ENCODE peak calls at places on chromosomes 1 and 21, in nine cellular contexts. One of them, this sample, is unnamed.

GRCh38 chr1:204207136-204207616 is 6.6 kb downstream of the GOLT1A start:
- DNase-seq in HCT116: peak
- DNase-seq in transverse colon: peak
- DNase-seq in HL-60: peak
- DNase-seq in breast epithelium: peak
- DNase-seq in suprapubic skin: peak
- DNase-seq in endothelial cell of umbilical vein: peak
- DNase-seq in GM23338: peak
- DNase-seq in spleen: peak
- DNase-seq in this sample: peak

GRCh38 chr21:45256912-45257672 is 30.6 kb downstream of the POFUT2 start:
- DNase-seq in HCT116: no peak
- DNase-seq in transverse colon: no peak
- DNase-seq in HL-60: no peak
- DNase-seq in breast epithelium: no peak
- DNase-seq in suprapubic skin: peak
- DNase-seq in endothelial cell of umbilical vein: peak
- DNase-seq in GM23338: no peak
- DNase-seq in spleen: peak
- DNase-seq in this sample: no peak

GRCh38 chr1:150799104-150799503 is 9.0 kb downstream of the CTSK start:
- DNase-seq in HCT116: no peak
- DNase-seq in transverse colon: no peak
- DNase-seq in HL-60: no peak
- DNase-seq in breast epithelium: no peak
- DNase-seq in suprapubic skin: no peak
- DNase-seq in endothelial cell of umbilical vein: no peak
- DNase-seq in GM23338: no peak
- DNase-seq in spleen: no peak
- DNase-seq in this sample: no peak

GRCh38 chr1:156766288-156767100 is 841 bp upstream of the PRCC start:
- DNase-seq in HCT116: no peak
- DNase-seq in transverse colon: no peak
- DNase-seq in HL-60: no peak
- DNase-seq in breast epithelium: no peak
- DNase-seq in suprapubic skin: no peak
- DNase-seq in endothelial cell of umbilical vein: no peak
- DNase-seq in GM23338: peak
- DNase-seq in spleen: peak
- DNase-seq in this sample: no peak

GRCh38 chr1:151372411-151372934 is at the start of gene SELENBP1:
- DNase-seq in HCT116: no peak
- DNase-seq in transverse colon: peak
- DNase-seq in HL-60: no peak
- DNase-seq in breast epithelium: peak
- DNase-seq in suprapubic skin: peak
- DNase-seq in endothelial cell of umbilical vein: peak
- DNase-seq in GM23338: peak
- DNase-seq in spleen: peak
- DNase-seq in this sample: peak

GRCh38 chr1:68213843-68214242 is 18.5 kb downstream of the WLS start:
- DNase-seq in HCT116: no peak
- DNase-seq in transverse colon: peak
- DNase-seq in HL-60: peak
- DNase-seq in breast epithelium: peak
- DNase-seq in suprapubic skin: peak
- DNase-seq in endothelial cell of umbilical vein: peak
- DNase-seq in GM23338: no peak
- DNase-seq in spleen: no peak
- DNase-seq in this sample: peak

GRCh38 chr1:66752000-66752592 is at the start of gene DYNLT5:
- DNase-seq in HCT116: no peak
- DNase-seq in transverse colon: peak
- DNase-seq in HL-60: peak
- DNase-seq in breast epithelium: no peak
- DNase-seq in suprapubic skin: peak
- DNase-seq in endothelial cell of umbilical vein: peak
- DNase-seq in GM23338: peak
- DNase-seq in spleen: peak
- DNase-seq in this sample: peak

GRCh38 chr1:205535866-205536758 is 31.6 kb downstream of the CDK18 start:
- DNase-seq in HCT116: no peak
- DNase-seq in transverse colon: peak
- DNase-seq in HL-60: no peak
- DNase-seq in breast epithelium: peak
- DNase-seq in suprapubic skin: peak
- DNase-seq in endothelial cell of umbilical vein: no peak
- DNase-seq in GM23338: no peak
- DNase-seq in spleen: peak
- DNase-seq in this sample: peak

DNA sequence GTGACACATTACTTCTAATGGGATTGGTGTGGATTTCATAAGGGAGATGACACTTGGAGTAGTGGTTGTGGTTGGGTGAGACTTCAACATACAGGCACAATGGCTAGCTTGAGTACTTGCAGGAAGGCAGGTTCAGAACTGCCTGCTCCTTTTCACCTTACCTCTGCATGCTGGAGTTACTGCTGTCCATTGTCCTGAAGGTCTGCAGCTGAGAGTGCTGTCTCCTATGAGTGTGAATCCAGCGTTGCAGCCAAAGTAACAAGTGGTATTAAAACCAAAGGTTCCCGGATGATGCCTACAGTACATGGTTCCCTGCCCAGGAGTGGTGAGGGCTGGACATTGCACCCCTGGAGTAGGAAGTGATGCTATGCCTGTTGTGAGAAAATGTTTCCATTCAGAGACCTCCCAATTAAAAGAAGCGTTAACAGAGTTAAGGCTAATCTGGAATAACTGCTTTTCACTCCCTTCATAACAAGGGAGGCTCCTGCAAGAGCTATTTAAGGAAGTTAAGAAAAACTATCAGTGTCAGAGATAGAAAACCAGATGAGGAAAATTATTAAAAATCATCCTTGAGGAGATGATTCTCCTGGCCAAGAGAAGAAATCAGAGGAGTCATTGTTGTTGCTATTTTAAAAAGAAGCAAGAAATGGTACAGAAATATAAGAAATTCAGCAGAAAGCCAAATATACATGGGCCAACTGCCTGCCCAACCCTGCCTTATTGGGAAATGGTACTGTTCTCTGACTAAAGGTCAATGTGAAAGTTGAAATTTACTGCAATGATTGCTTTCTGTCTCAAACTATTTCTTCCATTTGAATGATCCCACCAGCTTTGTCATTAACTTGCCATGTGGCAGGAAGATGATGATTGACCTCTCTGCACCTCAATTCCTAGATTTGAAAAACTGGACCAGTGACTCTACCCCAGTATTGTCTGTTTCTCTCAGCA is 9.8 kb upstream of the F5 start:
- DNase-seq in HCT116: no peak
- DNase-seq in transverse colon: no peak
- DNase-seq in HL-60: peak
- DNase-seq in breast epithelium: no peak
- DNase-seq in suprapubic skin: no peak
- DNase-seq in endothelial cell of umbilical vein: peak
- DNase-seq in GM23338: peak
- DNase-seq in spleen: no peak
- DNase-seq in this sample: no peak
- TF ChIP-seq POLR2AphosphoS5 in HCT116: no peak
- TF ChIP-seq POLR2AphosphoS5 in transverse colon: no peak
- TF ChIP-seq POLR2AphosphoS5 in HL-60: no peak
- TF ChIP-seq POLR2AphosphoS5 in breast epithelium: no peak
- TF ChIP-seq POLR2AphosphoS5 in suprapubic skin: no peak
- TF ChIP-seq POLR2AphosphoS5 in endothelial cell of umbilical vein: no peak
- TF ChIP-seq POLR2AphosphoS5 in GM23338: no peak
- TF ChIP-seq POLR2AphosphoS5 in spleen: no peak
- TF ChIP-seq POLR2AphosphoS5 in this sample: no peak

GRCh38 chr1:107966550-107966949 is 1.6 kb upstream of the VAV3 start:
- DNase-seq in HCT116: no peak
- DNase-seq in transverse colon: no peak
- DNase-seq in HL-60: no peak
- DNase-seq in breast epithelium: no peak
- DNase-seq in suprapubic skin: no peak
- DNase-seq in endothelial cell of umbilical vein: no peak
- DNase-seq in GM23338: no peak
- DNase-seq in spleen: no peak
- DNase-seq in this sample: no peak

GRCh38 chr1:107964397-107965111 is 426 bp downstream of the VAV3 start:
- DNase-seq in HCT116: no peak
- DNase-seq in transverse colon: peak
- DNase-seq in HL-60: no peak
- DNase-seq in breast epithelium: no peak
- DNase-seq in suprapubic skin: no peak
- DNase-seq in endothelial cell of umbilical vein: peak
- DNase-seq in GM23338: peak
- DNase-seq in spleen: peak
- DNase-seq in this sample: peak

GRCh38 chr1:107963009-107963408 is 2.0 kb downstream of the VAV3 start:
- DNase-seq in HCT116: no peak
- DNase-seq in transverse colon: no peak
- DNase-seq in HL-60: no peak
- DNase-seq in breast epithelium: no peak
- DNase-seq in suprapubic skin: no peak
- DNase-seq in endothelial cell of umbilical vein: no peak
- DNase-seq in GM23338: no peak
- DNase-seq in spleen: no peak
- DNase-seq in this sample: no peak

GRCh38 chr1:107963601-107964396 is 1.2 kb downstream of the VAV3 start:
- DNase-seq in HCT116: no peak
- DNase-seq in transverse colon: peak
- DNase-seq in HL-60: peak
- DNase-seq in breast epithelium: no peak
- DNase-seq in suprapubic skin: peak
- DNase-seq in endothelial cell of umbilical vein: peak
- DNase-seq in GM23338: peak
- DNase-seq in spleen: peak
- DNase-seq in this sample: peak

DNA sequence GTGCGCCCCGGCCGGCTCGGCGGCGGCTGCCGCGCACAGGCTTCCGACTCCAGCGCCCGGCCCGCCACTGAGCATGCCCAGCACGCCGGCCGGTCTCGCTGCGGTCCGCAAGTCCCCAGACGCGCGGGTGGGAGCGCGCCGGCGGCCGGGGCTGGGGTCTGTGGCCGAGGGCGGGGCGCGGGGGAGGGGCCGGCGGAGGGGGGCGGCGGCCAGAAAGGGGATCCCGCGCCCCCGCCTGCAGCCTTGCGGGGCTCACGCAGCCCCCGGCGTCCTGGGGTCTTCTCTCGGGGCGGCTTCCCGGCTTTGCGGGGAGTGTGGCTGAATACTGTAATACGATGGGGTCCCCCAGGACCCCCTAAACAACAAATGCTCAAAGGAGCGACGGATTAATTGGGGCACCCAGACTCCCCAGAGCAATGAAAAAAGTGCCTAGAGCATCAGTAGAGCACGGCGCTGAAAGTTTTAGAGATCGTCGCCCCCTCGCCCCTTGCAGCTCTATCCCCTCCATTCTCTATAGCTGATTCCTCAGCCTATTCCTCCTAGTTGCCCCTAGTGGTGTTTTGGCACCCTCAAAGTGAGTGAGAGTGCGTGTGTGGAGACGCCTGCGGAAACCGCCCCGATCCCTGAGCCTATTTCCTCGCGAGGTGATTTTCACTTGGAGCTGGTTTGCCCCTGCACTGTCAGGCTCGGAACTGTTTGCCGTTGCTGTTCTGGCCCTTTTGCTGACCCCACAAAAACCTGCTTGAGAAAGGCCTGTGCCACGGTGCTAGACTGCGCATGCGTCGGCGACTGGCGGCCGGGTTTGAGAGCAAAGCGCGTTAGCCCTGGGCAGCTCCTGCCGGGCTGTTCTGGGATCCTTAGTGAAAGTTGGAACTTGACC is at the start of gene VAV3:
- DNase-seq in HCT116: no peak
- DNase-seq in transverse colon: peak
- DNase-seq in HL-60: peak
- DNase-seq in breast epithelium: peak
- DNase-seq in suprapubic skin: peak
- DNase-seq in endothelial cell of umbilical vein: peak
- DNase-seq in GM23338: peak
- DNase-seq in spleen: peak
- DNase-seq in this sample: peak
- TF ChIP-seq CTCF in HCT116: no peak
- TF ChIP-seq CTCF in transverse colon: no peak
- TF ChIP-seq CTCF in HL-60: peak
- TF ChIP-seq CTCF in breast epithelium: no peak
- TF ChIP-seq CTCF in suprapubic skin: no peak
- TF ChIP-seq CTCF in endothelial cell of umbilical vein: no peak
- TF ChIP-seq CTCF in GM23338: peak
- TF ChIP-seq CTCF in spleen: peak
- TF ChIP-seq CTCF in this sample: no peak

DNA sequence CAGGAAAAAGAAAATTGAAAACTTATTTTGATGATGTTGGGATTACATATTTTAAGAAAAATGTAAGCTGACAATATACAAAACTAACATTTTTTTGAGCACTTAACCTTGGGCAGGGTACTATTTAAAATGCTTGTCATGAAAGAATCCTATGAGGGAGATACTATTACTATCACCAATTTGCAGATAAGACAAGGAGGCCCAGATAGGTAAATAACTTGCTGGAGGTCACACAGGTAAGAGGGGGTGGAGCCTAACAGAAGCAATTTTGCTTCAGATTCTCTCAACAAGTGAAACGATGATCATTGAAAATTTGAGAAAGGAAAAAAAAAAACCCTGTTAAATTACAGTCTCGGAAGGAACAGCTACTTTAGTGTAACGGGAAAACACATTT is 1.2 kb downstream of the GART start:
- DNase-seq in HCT116: no peak
- DNase-seq in transverse colon: no peak
- DNase-seq in HL-60: no peak
- DNase-seq in breast epithelium: no peak
- DNase-seq in suprapubic skin: no peak
- DNase-seq in endothelial cell of umbilical vein: no peak
- DNase-seq in GM23338: peak
- DNase-seq in spleen: no peak
- DNase-seq in this sample: no peak
- H3K4me3 ChIP-seq in HCT116: peak
- H3K4me3 ChIP-seq in transverse colon: peak
- H3K4me3 ChIP-seq in HL-60: peak
- H3K4me3 ChIP-seq in breast epithelium: peak
- H3K4me3 ChIP-seq in suprapubic skin: peak
- H3K4me3 ChIP-seq in endothelial cell of umbilical vein: no peak
- H3K4me3 ChIP-seq in GM23338: peak
- H3K4me3 ChIP-seq in spleen: no peak
- H3K4me3 ChIP-seq in this sample: no peak

DNA sequence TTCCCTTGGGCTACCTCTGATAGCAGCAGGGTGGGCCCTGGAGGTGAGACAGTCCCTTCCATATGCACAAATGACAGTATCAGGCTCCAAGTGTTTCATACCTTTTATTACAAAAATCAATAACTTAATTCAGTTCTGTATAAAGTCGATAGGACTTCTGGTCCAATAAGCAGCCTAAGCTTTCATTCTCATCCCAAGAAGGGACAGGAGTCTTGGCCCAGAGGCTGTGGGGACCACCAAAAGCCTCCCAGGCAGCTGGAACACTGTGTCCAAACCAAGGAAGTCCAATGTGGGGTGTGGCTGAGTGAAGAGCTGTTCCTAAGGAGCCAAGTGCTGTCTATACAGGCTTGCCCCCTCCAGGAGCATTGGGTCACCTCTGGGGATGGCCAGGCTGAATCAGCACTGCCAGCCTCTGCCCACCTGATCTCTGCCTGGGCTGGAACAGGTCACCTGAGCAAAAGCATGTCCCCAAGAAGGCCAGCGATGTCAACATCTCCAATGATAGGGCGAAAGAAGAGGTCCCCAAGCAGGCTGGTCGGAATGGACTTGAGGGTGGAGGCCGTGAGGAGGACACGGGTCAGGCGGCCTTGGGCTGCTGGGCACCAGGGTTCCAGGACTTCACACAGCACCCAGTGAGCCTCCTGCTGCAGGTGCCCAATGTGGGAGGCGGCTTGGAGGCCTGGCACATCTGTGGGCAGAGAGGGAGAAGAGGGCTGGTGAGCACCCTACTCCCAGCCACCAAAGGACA is 2.2 kb downstream of the NR0B2 start:
- DNase-seq in HCT116: no peak
- DNase-seq in transverse colon: no peak
- DNase-seq in HL-60: no peak
- DNase-seq in breast epithelium: no peak
- DNase-seq in suprapubic skin: no peak
- DNase-seq in endothelial cell of umbilical vein: no peak
- DNase-seq in GM23338: no peak
- DNase-seq in spleen: no peak
- DNase-seq in this sample: no peak
- TF ChIP-seq POLR2AphosphoS5 in HCT116: no peak
- TF ChIP-seq POLR2AphosphoS5 in transverse colon: no peak
- TF ChIP-seq POLR2AphosphoS5 in HL-60: no peak
- TF ChIP-seq POLR2AphosphoS5 in breast epithelium: no peak
- TF ChIP-seq POLR2AphosphoS5 in suprapubic skin: no peak
- TF ChIP-seq POLR2AphosphoS5 in endothelial cell of umbilical vein: no peak
- TF ChIP-seq POLR2AphosphoS5 in GM23338: no peak
- TF ChIP-seq POLR2AphosphoS5 in spleen: no peak
- TF ChIP-seq POLR2AphosphoS5 in this sample: no peak